ENCODE peak calls at places on chromosomes 11 and 22, in seven cellular contexts. J is AML-193; P is smooth muscle cell of the brain vasculature; I is activated T-helper 1 cell treated with anti-CD3 and anti-CD28 coated beads, Interleukin-12 subunit alpha, Interleukin-12 subunit beta, Interleukin-2, Interleukin-4 antibody, amounts not matched to agents 30 ng/mL and 10 ng/mL and 1 ng/mL, durations not matched to agents 14 hours and 24 hours and 36 hours; T is activated CD4-positive, CD25-positive, alpha-beta regulatory T cell; R is germinal center; B is spleen. N is an unnamed sample.

GRCh38 chr11:70757241-70757640 is 358.9 kb downstream of the CTTN start:
- DNase-seq in B (peak; percentile 61), R (no peak), J (no peak), P (no peak), T (no peak), I (no peak), N (no peak)

GRCh38 chr11:5489571-5490357 is 1.3 kb downstream of the OR52D1 start:
- DNase-seq in R (no peak), B (no peak), I (no peak), P (no peak), T (no peak), J (no peak), N (no peak)

GRCh38 chr11:29208117-29208516 is 808.7 kb downstream of the KCNA4 start:
- DNase-seq in P (no peak), B (no peak), J (no peak), I (no peak), R (no peak), T (no peak), N (no peak)

GRCh38 chr11:29125621-29126020 is 891.2 kb downstream of the KCNA4 start:
- DNase-seq in T (no peak), R (no peak), B (no peak), P (no peak), I (no peak), J (no peak), N (no peak)

GRCh38 chr11:13984616-13985474 is 22.3 kb downstream of the SPON1 start:
- DNase-seq in I (no peak), R (no peak), P (no peak), T (no peak), B (no peak), J (no peak), N (no peak)

GRCh38 chr11:57459112-57460016 is 964 bp upstream of the RTN4RL2 start:
- DNase-seq in T (peak; percentile 10), B (peak; percentile 86), P (no peak), J (no peak), R (no peak), I (no peak), N (no peak)

GRCh38 chr11:93221539-93221938 is 23.7 kb upstream of the SLC36A4 start:
- DNase-seq in R (no peak), T (no peak), I (no peak), B (no peak), J (no peak), P (no peak), N (no peak)

GRCh38 chr22:44180706-44181032 is at the start of gene PARVG:
- DNase-seq in I (peak; percentile 33), T (no peak), B (peak; percentile 70), J (peak; percentile 23), P (no peak), R (peak; percentile 83), N (no peak)

GRCh38 chr11:101797335-101797734 is 117.5 kb upstream of the CEP126 start:
- DNase-seq in B (no peak), J (no peak), T (no peak), P (no peak), I (no peak), R (no peak), N (no peak)

GRCh38 chr11:61273151-61274078 is 21.7 kb downstream of the VWCE start:
- DNase-seq in P (no peak), B (no peak), T (no peak), R (no peak), J (no peak), I (no peak), N (no peak)

GRCh38 chr22:42560781-42561180 is 7.0 kb downstream of the SERHL2 start:
- DNase-seq in R (no peak), B (no peak), P (no peak), I (no peak), J (peak; percentile 16), T (no peak), N (no peak)

GRCh38 chr22:46936378-46936916 is 174.0 kb downstream of the TBC1D22A start:
- DNase-seq in J (no peak), R (no peak), I (no peak), P (no peak), B (no peak), T (no peak), N (no peak)

GRCh38 chr22:41925783-41926460 is 684 bp downstream of the TNFRSF13C start:
- DNase-seq in T (peak; percentile 60), I (peak; percentile 75), B (peak; percentile 95), R (peak; percentile 57), P (no peak), J (no peak), N (peak; percentile 51)

GRCh38 chr11:74671520-74672196 is 59.6 kb downstream of the CHRDL2 start:
- DNase-seq in I (no peak), T (no peak), R (no peak), B (no peak), J (no peak), P (no peak), N (no peak)

GRCh38 chr22:37371491-37371890 is 55.8 kb downstream of the ELFN2 start:
- DNase-seq in T (no peak), B (no peak), P (no peak), R (no peak), I (no peak), J (no peak), N (no peak)

GRCh38 chr11:110711776-110712642 is at the start of gene ARHGAP20:
- DNase-seq in I (peak; percentile 29), T (no peak), B (peak; percentile 92), P (no peak), R (peak; percentile 85), J (peak; percentile 22), N (peak; percentile 54)

GRCh38 chr22:17869285-17870096 is 95.2 kb upstream of the BID start:
- DNase-seq in I (no peak), B (no peak), T (no peak), J (no peak), R (no peak), P (no peak), N (no peak)

GRCh38 chr11:80519591-80520258 is 1078.9 kb upstream of the TENM4 start:
- DNase-seq in P (no peak), B (no peak), J (no peak), T (no peak), R (no peak), I (no peak), N (no peak)

GRCh38 chr22:41417622-41418390 is 28.8 kb downstream of the TOB2 start:
- DNase-seq in P (no peak), R (no peak), B (peak; percentile 90), I (no peak), T (no peak), J (no peak), N (peak; percentile 77)

GRCh38 chr11:76291576-76292526 is 85.5 kb upstream of the WNT11 start:
- DNase-seq in T (no peak), P (no peak), B (no peak), J (no peak), R (no peak), I (no peak), N (no peak)

GRCh38 chr22:20406686-20407408 is 12.9 kb downstream of the ZNF74 start:
- DNase-seq in B (peak; percentile 64), T (no peak), P (no peak), J (no peak), R (no peak), I (no peak), N (no peak)

GRCh38 chr11:27233654-27234042 is 129.4 kb downstream of the CCDC34 start:
- DNase-seq in R (no peak), I (no peak), T (no peak), J (no peak), B (no peak), P (no peak), N (no peak)

GRCh38 chr11:66008468-66009101 is 3.2 kb upstream of the CST6 start:
- DNase-seq in P (no peak), J (no peak), T (no peak), B (no peak), I (no peak), R (no peak), N (no peak)

GRCh38 chr11:128040603-128041002 is 546.8 kb downstream of the ETS1 start:
- DNase-seq in P (no peak), J (peak; percentile 65), I (no peak), R (no peak), B (no peak), T (no peak), N (no peak)

GRCh38 chr11:118897721-118898310 is 14.1 kb downstream of the CXCR5 start:
- DNase-seq in J (no peak), T (no peak), B (no peak), R (no peak), I (no peak), P (no peak), N (no peak)

GRCh38 chr11:115226556-115226955 is 277.7 kb downstream of the CADM1 start:
- DNase-seq in R (no peak), P (peak; percentile 57), I (no peak), B (no peak), T (no peak), J (no peak), N (no peak)

GRCh38 chr11:33773399-33774355 is 643 bp downstream of the FBXO3 start:
- DNase-seq in B (peak; percentile 93), R (peak; percentile 80), I (peak; percentile 14), T (no peak), P (no peak), J (no peak), N (no peak)

GRCh38 chr11:121521145-121522042 is 68.6 kb upstream of the SORL1-AS1 start:
- DNase-seq in T (no peak), I (no peak), R (no peak), P (no peak), B (no peak), J (peak; percentile 4), N (no peak)

GRCh38 chr22:38569181-38569971 is 607 bp downstream of the DMC1 start:
- DNase-seq in R (peak; percentile 22), J (no peak), P (no peak), T (no peak), I (no peak), B (peak; percentile 79), N (no peak)

GRCh38 chr22:44530106-44530505 is 32.1 kb upstream of the RTL6 start:
- DNase-seq in B (no peak), T (no peak), R (no peak), P (no peak), I (no peak), J (no peak), N (no peak)

GRCh38 chr22:48278620-48279464 is 1516.4 kb downstream of the TBC1D22A start:
- DNase-seq in T (no peak), R (no peak), P (no peak), J (no peak), B (no peak), I (no peak), N (no peak)

GRCh38 chr22:17823226-17823625 is 49.0 kb upstream of the BID start:
- DNase-seq in T (no peak), P (no peak), B (no peak), R (no peak), I (no peak), J (no peak), N (no peak)

GRCh38 chr11:4539603-4540219 is 5.3 kb upstream of the OR52M1 start:
- DNase-seq in P (no peak), R (peak; percentile 25), T (peak; percentile 16), I (peak; percentile 11), B (peak; percentile 75), J (peak; percentile 45), N (peak; percentile 26)